ENCODE peak calls at places on chromosomes 12 and 14, in ten cellular contexts. One of them, this sample, is unnamed.
A peak's percentile ranks its signal among the peaks of the same experiment; 100 is the strongest.

GRCh38 chr12:25997401-25997973 is 39.0 kb downstream of the RASSF8 start:
- DNase-seq in epithelial cell of esophagus: peak; percentile 57
- DNase-seq in iris pigment epithelial cell: peak; percentile 93
- DNase-seq in GM20000: no peak
- DNase-seq in AG08396: peak; percentile 53
- DNase-seq in CD4-positive, alpha-beta T cell: no peak
- DNase-seq in AG10803: peak; percentile 97
- DNase-seq in NCI-H69: no peak
- DNase-seq in frontal cortex: no peak
- DNase-seq in tibial nerve: no peak
- DNase-seq in this sample: no peak

GRCh38 chr12:54926246-54926645 is 58.3 kb downstream of the TESPA1 start:
- DNase-seq in epithelial cell of esophagus: no peak
- DNase-seq in iris pigment epithelial cell: no peak
- DNase-seq in GM20000: no peak
- DNase-seq in AG08396: no peak
- DNase-seq in CD4-positive, alpha-beta T cell: no peak
- DNase-seq in AG10803: no peak
- DNase-seq in NCI-H69: no peak
- DNase-seq in frontal cortex: no peak
- DNase-seq in tibial nerve: no peak
- DNase-seq in this sample: no peak

GRCh38 chr12:78802593-78802992 is 62.0 kb upstream of the SYT1 start:
- DNase-seq in epithelial cell of esophagus: peak; percentile 86
- DNase-seq in iris pigment epithelial cell: peak; percentile 92
- DNase-seq in GM20000: no peak
- DNase-seq in AG08396: peak; percentile 54
- DNase-seq in CD4-positive, alpha-beta T cell: no peak
- DNase-seq in AG10803: peak; percentile 27
- DNase-seq in NCI-H69: no peak
- DNase-seq in frontal cortex: no peak
- DNase-seq in tibial nerve: no peak
- DNase-seq in this sample: no peak

GRCh38 chr14:77305696-77306095 is 15.0 kb downstream of the POMT2 start:
- DNase-seq in epithelial cell of esophagus: no peak
- DNase-seq in iris pigment epithelial cell: no peak
- DNase-seq in GM20000: no peak
- DNase-seq in AG08396: no peak
- DNase-seq in CD4-positive, alpha-beta T cell: no peak
- DNase-seq in AG10803: no peak
- DNase-seq in NCI-H69: no peak
- DNase-seq in frontal cortex: no peak
- DNase-seq in tibial nerve: no peak
- DNase-seq in this sample: no peak

GRCh38 chr12:6069452-6070093 is 54.9 kb downstream of the VWF start:
- DNase-seq in epithelial cell of esophagus: peak; percentile 88
- DNase-seq in iris pigment epithelial cell: peak; percentile 97
- DNase-seq in GM20000: no peak
- DNase-seq in AG08396: peak; percentile 90
- DNase-seq in CD4-positive, alpha-beta T cell: no peak
- DNase-seq in AG10803: peak; percentile 95
- DNase-seq in NCI-H69: no peak
- DNase-seq in frontal cortex: peak; percentile 52
- DNase-seq in tibial nerve: peak; percentile 32
- DNase-seq in this sample: no peak

GRCh38 chr14:46322076-46322475 is 329.5 kb downstream of the RPL10L start:
- DNase-seq in epithelial cell of esophagus: peak; percentile 28
- DNase-seq in iris pigment epithelial cell: no peak
- DNase-seq in GM20000: no peak
- DNase-seq in AG08396: no peak
- DNase-seq in CD4-positive, alpha-beta T cell: no peak
- DNase-seq in AG10803: no peak
- DNase-seq in NCI-H69: no peak
- DNase-seq in frontal cortex: no peak
- DNase-seq in tibial nerve: no peak
- DNase-seq in this sample: no peak

GRCh38 chr14:93045211-93045674 is 70.5 kb downstream of the ITPK1 start:
- DNase-seq in epithelial cell of esophagus: no peak
- DNase-seq in iris pigment epithelial cell: peak; percentile 28
- DNase-seq in GM20000: no peak
- DNase-seq in AG08396: no peak
- DNase-seq in CD4-positive, alpha-beta T cell: no peak
- DNase-seq in AG10803: no peak
- DNase-seq in NCI-H69: peak; percentile 64
- DNase-seq in frontal cortex: no peak
- DNase-seq in tibial nerve: no peak
- DNase-seq in this sample: no peak

GRCh38 chr14:61545716-61546455 is 149.4 kb upstream of the HIF1A start:
- DNase-seq in epithelial cell of esophagus: no peak
- DNase-seq in iris pigment epithelial cell: no peak
- DNase-seq in GM20000: no peak
- DNase-seq in AG08396: no peak
- DNase-seq in CD4-positive, alpha-beta T cell: no peak
- DNase-seq in AG10803: no peak
- DNase-seq in NCI-H69: no peak
- DNase-seq in frontal cortex: no peak
- DNase-seq in tibial nerve: no peak
- DNase-seq in this sample: no peak

GRCh38 chr12:25882266-25882665 is 76.2 kb upstream of the RASSF8 start:
- DNase-seq in epithelial cell of esophagus: no peak
- DNase-seq in iris pigment epithelial cell: no peak
- DNase-seq in GM20000: no peak
- DNase-seq in AG08396: no peak
- DNase-seq in CD4-positive, alpha-beta T cell: no peak
- DNase-seq in AG10803: no peak
- DNase-seq in NCI-H69: no peak
- DNase-seq in frontal cortex: no peak
- DNase-seq in tibial nerve: no peak
- DNase-seq in this sample: no peak

This sample was measured in CMK.